ENCODE peak calls at places on chromosomes 6 and 20, in seven cellular contexts. I is neuronal stem cell, T is H1, U is mesenchymal stem cell, J is IMR-90, X is mesendoderm, F is H9. H is an unnamed sample.

GRCh38 chr6:41634657-41635056 is 3.6 kb upstream of the MDFI start:
- DNase-seq in I (no peak), T (no peak), U (peak; percentile 63), J (no peak), F (peak; percentile 57), X (peak; percentile 55), H (no peak)

GRCh38 chr6:170554086-170554887 is at the start of gene TBP:
- DNase-seq in J (peak; percentile 99), F (peak; percentile 99), U (peak; percentile 100), X (peak; percentile 100), I (peak; percentile 97), T (peak; percentile 97), H (peak; percentile 99)

GRCh38 chr20:57211949-57212889 is 54.2 kb downstream of the BMP7 start:
- DNase-seq in J (peak; percentile 84), U (peak; percentile 74), F (peak; percentile 75), T (peak; percentile 75), X (peak; percentile 87), I (peak; percentile 67), H (peak; percentile 88)

GRCh38 chr6:18269253-18269652 is 4.9 kb upstream of the DEK start:
- DNase-seq in F (no peak), T (no peak), J (peak; percentile 32), X (no peak), U (peak; percentile 45), I (no peak), H (peak; percentile 82)

GRCh38 chr20:44034965-44035635 is 120.4 kb downstream of the TOX2 start:
- DNase-seq in F (no peak), X (no peak), I (no peak), T (peak; percentile 32), J (no peak), U (no peak), H (no peak)

GRCh38 chr6:96814581-96814980 is 22.7 kb downstream of the GPR63 start:
- DNase-seq in U (no peak), T (no peak), I (no peak), X (no peak), F (no peak), J (peak; percentile 1), H (peak; percentile 60)

GRCh38 chr20:823326-823902 is 10.1 kb upstream of the FAM110A start:
- DNase-seq in F (no peak), J (no peak), T (no peak), U (no peak), I (no peak), X (no peak), H (peak; percentile 27)

GRCh38 chr20:44526129-44526528 is 4.3 kb upstream of the SERINC3 start:
- DNase-seq in I (no peak), T (no peak), J (peak; percentile 52), U (no peak), X (peak; percentile 93), F (peak; percentile 60), H (peak; percentile 67)

GRCh38 chr20:21559305-21559704 is 45.4 kb upstream of the NKX2-2 start:
- DNase-seq in J (no peak), X (no peak), T (no peak), F (no peak), U (no peak), I (no peak), H (no peak)

GRCh38 chr6:138499303-138499991 is at the start of gene NHSL1:
- DNase-seq in J (peak; percentile 26), I (peak; percentile 54), X (peak; percentile 81), T (no peak), U (peak; percentile 27), F (no peak), H (no peak)

GRCh38 chr6:130371921-130372320 is 6.1 kb downstream of the TMEM200A start:
- DNase-seq in U (peak; percentile 42), F (no peak), J (no peak), X (no peak), I (no peak), T (no peak), H (no peak)

GRCh38 chr6:41150671-41151070 is 3.5 kb downstream of the TREML1 start:
- DNase-seq in F (no peak), U (no peak), T (no peak), X (peak; percentile 65), J (no peak), I (no peak), H (no peak)

GRCh38 chr20:52601295-52601971 is 370.7 kb upstream of the TSHZ2 start:
- DNase-seq in T (no peak), I (no peak), J (no peak), F (no peak), X (peak; percentile 16), U (no peak), H (no peak)

GRCh38 chr6:8539446-8539845 is 104.1 kb upstream of the SLC35B3 start:
- DNase-seq in X (peak; percentile 40), I (no peak), T (no peak), J (no peak), U (peak; percentile 2), F (no peak), H (peak; percentile 51)

GRCh38 chr6:133889557-133890301 is 816 bp downstream of the TCF21 start:
- DNase-seq in I (peak; percentile 48), X (peak; percentile 63), T (peak; percentile 80), J (peak; percentile 73), F (peak; percentile 65), U (peak; percentile 74), H (no peak)

GRCh38 chr6:90859612-90860011 is 272.7 kb upstream of the MAP3K7 start:
- DNase-seq in J (no peak), I (no peak), X (peak; percentile 37), U (no peak), T (no peak), F (no peak), H (peak; percentile 26)

GRCh38 chr6:53046274-53046673 is 18.9 kb upstream of the FBXO9 start:
- DNase-seq in T (no peak), F (no peak), X (no peak), I (no peak), J (no peak), U (no peak), H (no peak)

GRCh38 chr6:53044572-53044971 is 20.6 kb upstream of the FBXO9 start:
- DNase-seq in I (no peak), X (peak; percentile 36), U (no peak), T (no peak), J (no peak), F (no peak), H (no peak)

GRCh38 chr6:53049389-53049788 is 15.8 kb upstream of the FBXO9 start:
- DNase-seq in I (no peak), X (no peak), U (no peak), J (no peak), T (no peak), F (no peak), H (no peak)

GRCh38 chr6:53044071-53044470 is 21.1 kb upstream of the FBXO9 start:
- DNase-seq in F (peak; percentile 60), T (no peak), I (no peak), X (peak; percentile 88), J (peak; percentile 72), U (peak; percentile 75), H (peak; percentile 36)

GRCh38 chr6:53048431-53049195 is 16.6 kb upstream of the FBXO9 start:
- DNase-seq in J (peak; percentile 91), T (no peak), I (no peak), U (peak; percentile 38), X (no peak), F (no peak), H (no peak)
- H4K8ac ChIP-seq in J (peak overlapping the region; percentile 58), T (no peak overlapping the region), I (no peak overlapping the region), U (no peak overlapping the region), X (no peak overlapping the region), F (no peak overlapping the region), H (no peak overlapping the region)

GRCh38 chr20:39993737-39994136 is 695.3 kb downstream of the MAFB start:
- DNase-seq in U (no peak), I (no peak), F (no peak), X (no peak), J (no peak), T (no peak), H (no peak)
- H4K8ac ChIP-seq in U (no peak overlapping the region), I (no peak overlapping the region), F (no peak overlapping the region), X (no peak overlapping the region), J (no peak overlapping the region), T (no peak overlapping the region), H (no peak overlapping the region)

DNA sequence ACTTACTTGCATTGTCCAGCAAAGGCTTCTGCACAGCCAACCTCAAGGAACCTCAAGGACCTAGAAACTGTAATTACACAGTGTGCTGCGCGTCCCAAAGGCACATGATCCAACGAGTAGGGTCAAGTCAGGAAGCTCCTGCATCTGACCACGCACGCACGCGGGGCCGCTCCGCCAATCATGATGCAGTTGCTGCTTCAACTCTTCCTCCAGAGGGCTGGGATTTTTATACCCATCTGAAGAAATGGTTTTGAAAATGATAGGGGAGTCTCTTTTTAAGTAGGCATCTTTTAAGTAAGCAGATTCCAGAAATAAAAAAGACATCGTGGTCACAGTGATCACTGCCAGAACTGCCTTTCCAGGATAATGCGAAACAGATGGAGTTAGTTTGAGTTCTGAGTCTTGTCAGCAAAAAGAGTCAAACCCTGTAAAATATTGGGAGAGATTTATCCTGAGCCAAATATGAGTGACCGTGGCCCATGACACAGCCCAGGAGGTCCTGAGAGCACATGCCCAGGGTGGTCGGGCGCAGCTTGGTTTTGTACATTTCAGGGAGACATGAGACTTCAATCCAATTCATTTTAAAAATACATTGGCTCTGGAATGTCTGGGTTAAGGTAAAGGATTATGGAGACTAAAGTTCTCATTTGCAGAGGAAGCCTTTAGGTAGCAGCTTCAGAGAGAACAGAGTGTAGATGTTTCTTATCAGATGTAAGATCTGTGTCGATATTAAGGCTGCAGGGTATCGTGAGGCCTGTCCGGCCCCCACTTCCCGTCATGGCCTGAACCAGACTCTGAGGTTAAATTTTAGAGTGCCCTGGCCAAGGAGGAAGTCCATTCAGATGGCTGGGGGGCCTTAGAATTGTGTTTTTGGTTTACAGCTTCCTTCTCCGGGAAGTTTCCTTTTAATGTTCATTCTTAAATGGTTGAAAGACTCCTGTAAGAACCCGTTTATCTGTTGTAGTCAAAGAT is 34.2 kb downstream of the KIF25 start:
- DNase-seq in X (no peak), I (no peak), F (no peak), T (no peak), U (no peak), J (peak; percentile 64), H (no peak)
- H4K8ac ChIP-seq in X (no peak overlapping the region), I (no peak overlapping the region), F (no peak overlapping the region), T (no peak overlapping the region), U (peak overlapping the region; percentile 45), J (peak overlapping the region; percentile 71), H (no peak overlapping the region)

GRCh38 chr20:23943304-23943703 is 45.3 kb downstream of the GGTLC1 start:
- DNase-seq in F (no peak), J (no peak), U (no peak), I (no peak), X (no peak), T (no peak), H (no peak)

GRCh38 chr20:23937303-23938117 is 51.1 kb downstream of the GGTLC1 start:
- DNase-seq in U (peak; percentile 40), I (peak; percentile 56), F (peak; percentile 80), J (peak; percentile 36), T (peak; percentile 66), X (peak; percentile 68), H (peak; percentile 56)

GRCh38 chr20:23939641-23940040 is 48.9 kb downstream of the GGTLC1 start:
- DNase-seq in F (no peak), U (no peak), J (no peak), I (no peak), X (no peak), T (no peak), H (no peak)

GRCh38 chr20:23939063-23939462 is 49.5 kb downstream of the GGTLC1 start:
- DNase-seq in T (no peak), J (no peak), U (no peak), X (no peak), I (no peak), F (no peak), H (no peak)

DNA sequence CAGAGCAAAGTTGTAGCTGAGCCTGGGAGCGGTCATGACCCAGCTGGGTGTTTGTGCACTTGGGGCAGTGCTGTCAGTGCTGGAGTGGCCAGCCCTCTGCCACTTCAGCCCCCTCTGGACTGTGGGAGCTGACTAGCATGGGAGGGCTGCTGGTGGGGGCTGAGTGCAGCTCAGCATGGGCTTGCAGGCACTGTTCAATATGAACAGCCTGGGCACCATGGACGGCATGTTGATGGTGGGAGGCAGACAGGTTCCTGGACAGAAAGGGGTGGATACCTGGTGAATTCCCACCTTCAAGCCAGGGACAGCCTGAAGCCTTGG is 50.5 kb downstream of the GGTLC1 start:
- DNase-seq in T (no peak), J (no peak), U (no peak), I (no peak), X (no peak), F (no peak), H (no peak)
- H4K8ac ChIP-seq in T (no peak overlapping the region), J (no peak overlapping the region), U (no peak overlapping the region), I (peak overlapping the region; percentile 77), X (no peak overlapping the region), F (no peak overlapping the region), H (no peak overlapping the region)